ENCODE peak calls at places on chromosomes 12 and 14, in seven cellular contexts. One of them, this sample, is unnamed.

GRCh38 chr12:91017511-91018263 is 12.9 kb upstream of the EPYC start:
- DNase-seq in bronchial epithelial cell: no peak
- DNase-seq in H9: no peak
- DNase-seq in occipital lobe: no peak
- DNase-seq in T-helper 17 cell: no peak
- DNase-seq in transverse colon: no peak
- DNase-seq in SW 1271: no peak
- DNase-seq in this sample: no peak

GRCh38 chr12:33370318-33370717 is 69.3 kb downstream of the SYT10 start:
- DNase-seq in bronchial epithelial cell: no peak
- DNase-seq in H9: no peak
- DNase-seq in occipital lobe: no peak
- DNase-seq in T-helper 17 cell: no peak
- DNase-seq in transverse colon: no peak
- DNase-seq in SW 1271: no peak
- DNase-seq in this sample: no peak

GRCh38 chr14:90553921-90554336 is 157.1 kb downstream of the CALM1 start:
- DNase-seq in bronchial epithelial cell: no peak
- DNase-seq in H9: no peak
- DNase-seq in occipital lobe: no peak
- DNase-seq in T-helper 17 cell: no peak
- DNase-seq in transverse colon: no peak
- DNase-seq in SW 1271: no peak
- DNase-seq in this sample: no peak

GRCh38 chr12:104582739-104583138 is 126.0 kb downstream of the CHST11 start:
- DNase-seq in bronchial epithelial cell: no peak
- DNase-seq in H9: no peak
- DNase-seq in occipital lobe: no peak
- DNase-seq in T-helper 17 cell: no peak
- DNase-seq in transverse colon: peak
- DNase-seq in SW 1271: no peak
- DNase-seq in this sample: no peak

GRCh38 chr12:116969615-116970575 is 59.1 kb downstream of the FBXW8 start:
- DNase-seq in bronchial epithelial cell: no peak
- DNase-seq in H9: no peak
- DNase-seq in occipital lobe: no peak
- DNase-seq in T-helper 17 cell: no peak
- DNase-seq in transverse colon: no peak
- DNase-seq in SW 1271: no peak
- DNase-seq in this sample: no peak

GRCh38 chr14:101539929-101540328 is 21.4 kb upstream of the DIO3 start:
- DNase-seq in bronchial epithelial cell: no peak
- DNase-seq in H9: no peak
- DNase-seq in occipital lobe: no peak
- DNase-seq in T-helper 17 cell: no peak
- DNase-seq in transverse colon: no peak
- DNase-seq in SW 1271: no peak
- DNase-seq in this sample: no peak

GRCh38 chr14:21071225-21072041 is 1.3 kb downstream of the ARHGEF40 start:
- DNase-seq in bronchial epithelial cell: peak
- DNase-seq in H9: peak
- DNase-seq in occipital lobe: peak
- DNase-seq in T-helper 17 cell: peak
- DNase-seq in transverse colon: peak
- DNase-seq in SW 1271: no peak
- DNase-seq in this sample: peak

GRCh38 chr12:72869025-72869424 is 596.9 kb downstream of the TRHDE start:
- DNase-seq in bronchial epithelial cell: no peak
- DNase-seq in H9: no peak
- DNase-seq in occipital lobe: no peak
- DNase-seq in T-helper 17 cell: no peak
- DNase-seq in transverse colon: no peak
- DNase-seq in SW 1271: no peak
- DNase-seq in this sample: no peak

GRCh38 chr12:5988088-5988487 is 43.0 kb upstream of the ANO2 start:
- DNase-seq in bronchial epithelial cell: no peak
- DNase-seq in H9: no peak
- DNase-seq in occipital lobe: no peak
- DNase-seq in T-helper 17 cell: no peak
- DNase-seq in transverse colon: no peak
- DNase-seq in SW 1271: no peak
- DNase-seq in this sample: no peak